ENCODE peak calls at places on chromosome 7, in ten cellular contexts. I is RCC 7860; L is non-pigmented ciliary epithelial cell; J is astrocyte of the spinal cord; Z is NCI-H1048; Q is iris pigment epithelial cell; B is HEK293T; S is AG10803; G is stimulated activated CD8-positive, alpha-beta memory T cell treated with anti-CD3 and anti-CD28 coated beads, Interleukin-2, amount 100 ng/mL, for 48 hours; R is activated T-cell treated with anti-CD3 and anti-CD28 coated beads for 1 hour. T is an unnamed sample.

GRCh38 chr7:27782849-27783248 is 42.9 kb downstream of the TAX1BP1 start:
- DNase-seq in Z (no peak), S (no peak), G (no peak), I (no peak), L (no peak), B (no peak), J (no peak), Q (peak), R (no peak), T (no peak)

GRCh38 chr7:90766814-90767564 is 170.9 kb downstream of the CDK14 start:
- DNase-seq in Q (peak), Z (no peak), J (peak), R (no peak), S (peak), B (no peak), G (no peak), L (peak), I (peak), T (peak)

GRCh38 chr7:117673839-117674238 is 194.0 kb downstream of the CFTR start:
- DNase-seq in R (no peak), J (peak), Q (peak), G (no peak), I (peak), S (peak), B (no peak), L (no peak), Z (peak), T (no peak)

GRCh38 chr7:108045154-108045553 is 42.2 kb upstream of the LAMB1 start:
- DNase-seq in Z (no peak), S (peak), R (no peak), G (no peak), J (peak), Q (peak), L (no peak), I (no peak), B (no peak), T (no peak)

GRCh38 chr7:24462984-24463383 is 110.3 kb upstream of the PALS2 start:
- DNase-seq in J (no peak), S (no peak), I (no peak), L (no peak), B (no peak), G (no peak), Q (no peak), R (no peak), Z (no peak), T (no peak)

GRCh38 chr7:35362341-35362740 is 108.4 kb upstream of the TBX20 start:
- DNase-seq in L (no peak), Q (no peak), R (no peak), G (no peak), Z (no peak), B (no peak), S (no peak), J (no peak), I (no peak), T (no peak)

GRCh38 chr7:93055543-93056107 is 62.2 kb downstream of the SAMD9 start:
- DNase-seq in B (peak), R (no peak), I (peak), S (peak), Q (peak), L (no peak), Z (peak), J (peak), G (no peak), T (no peak)

GRCh38 chr7:72493850-72494661 is 81.9 kb upstream of the CALN1 start:
- DNase-seq in B (peak), Z (peak), R (peak), G (peak), J (peak), I (peak), L (no peak), Q (peak), S (peak), T (peak)

GRCh38 chr7:142516038-142516501 is 233.2 kb upstream of the PRSS1 start:
- DNase-seq in G (no peak), L (no peak), R (no peak), I (peak), B (peak), Q (peak), Z (no peak), J (peak), S (peak), T (peak)

GRCh38 chr7:98252655-98253054 is 623 bp upstream of the TECPR1 start:
- DNase-seq in G (no peak), R (no peak), J (no peak), S (peak), Z (no peak), I (no peak), B (no peak), Q (no peak), L (no peak), T (no peak)

GRCh38 chr7:101947899-101948298 is 130.5 kb downstream of the CUX1 start:
- DNase-seq in B (peak), Z (no peak), G (no peak), R (no peak), S (no peak), Q (no peak), I (no peak), L (no peak), J (no peak), T (no peak)

GRCh38 chr7:36281945-36282727 is 107.5 kb upstream of the ANLN start:
- DNase-seq in B (no peak), L (no peak), S (no peak), G (no peak), I (peak), Q (peak), Z (no peak), J (peak), R (no peak), T (no peak)